ENCODE peak calls at places on chromosomes 16 and 17, in nine cellular contexts. One of them, this sample, is unnamed.

GRCh38 chr17:63439682-63440081 is 6.4 kb downstream of the CYB561 start:
- DNase-seq in T follicular helper cell: no peak
- DNase-seq in cardiac muscle cell: peak; percentile 76
- DNase-seq in heart right ventricle: no peak
- DNase-seq in putamen: no peak
- DNase-seq in NCI-H1092: no peak
- DNase-seq in suprapubic skin: no peak
- DNase-seq in ascending aorta: no peak
- DNase-seq in NCI-H748 treated with DMSO at 0.1 percent for 48 hours: no peak
- DNase-seq in this sample: no peak

GRCh38 chr16:4064950-4065352 is 51.3 kb downstream of the ADCY9 start:
- DNase-seq in suprapubic skin: no peak
- DNase-seq in ascending aorta: no peak
- DNase-seq in heart right ventricle: no peak
- DNase-seq in putamen: no peak
- DNase-seq in cardiac muscle cell: no peak
- DNase-seq in NCI-H1092: no peak
- DNase-seq in NCI-H748 treated with DMSO at 0.1 percent for 48 hours: no peak
- DNase-seq in T follicular helper cell: no peak
- DNase-seq in this sample: no peak

GRCh38 chr16:51870460-51870859 is 676.5 kb downstream of the TOX3 start:
- DNase-seq in NCI-H1092: no peak
- DNase-seq in NCI-H748 treated with DMSO at 0.1 percent for 48 hours: no peak
- DNase-seq in T follicular helper cell: no peak
- DNase-seq in cardiac muscle cell: no peak
- DNase-seq in putamen: no peak
- DNase-seq in suprapubic skin: no peak
- DNase-seq in ascending aorta: no peak
- DNase-seq in heart right ventricle: no peak
- DNase-seq in this sample: no peak

GRCh38 chr17:42120161-42121065 is 754 bp downstream of the KAT2A start:
- DNase-seq in NCI-H1092: no peak
- DNase-seq in T follicular helper cell: no peak
- DNase-seq in cardiac muscle cell: peak; percentile 21
- DNase-seq in putamen: no peak
- DNase-seq in NCI-H748 treated with DMSO at 0.1 percent for 48 hours: no peak
- DNase-seq in suprapubic skin: no peak
- DNase-seq in heart right ventricle: no peak
- DNase-seq in ascending aorta: no peak
- DNase-seq in this sample: peak; percentile 60

GRCh38 chr16:14372471-14372870 is 257.6 kb downstream of the PARN start:
- DNase-seq in heart right ventricle: no peak
- DNase-seq in NCI-H748 treated with DMSO at 0.1 percent for 48 hours: no peak
- DNase-seq in cardiac muscle cell: no peak
- DNase-seq in T follicular helper cell: no peak
- DNase-seq in ascending aorta: no peak
- DNase-seq in NCI-H1092: no peak
- DNase-seq in putamen: no peak
- DNase-seq in suprapubic skin: no peak
- DNase-seq in this sample: no peak

GRCh38 chr17:39261286-39261685 is 35.5 kb upstream of the STAC2 start:
- DNase-seq in putamen: no peak
- DNase-seq in T follicular helper cell: no peak
- DNase-seq in cardiac muscle cell: no peak
- DNase-seq in ascending aorta: no peak
- DNase-seq in NCI-H1092: no peak
- DNase-seq in suprapubic skin: no peak
- DNase-seq in NCI-H748 treated with DMSO at 0.1 percent for 48 hours: no peak
- DNase-seq in heart right ventricle: no peak
- DNase-seq in this sample: no peak

GRCh38 chr16:88422733-88423447 is 30.2 kb upstream of the ZFPM1 start:
- DNase-seq in heart right ventricle: no peak
- DNase-seq in T follicular helper cell: no peak
- DNase-seq in ascending aorta: no peak
- DNase-seq in suprapubic skin: no peak
- DNase-seq in putamen: no peak
- DNase-seq in NCI-H1092: no peak
- DNase-seq in NCI-H748 treated with DMSO at 0.1 percent for 48 hours: no peak
- DNase-seq in cardiac muscle cell: no peak
- DNase-seq in this sample: no peak

GRCh38 chr16:9441021-9441420 is 349.6 kb downstream of the HAPSTR1 start:
- DNase-seq in cardiac muscle cell: no peak
- DNase-seq in suprapubic skin: no peak
- DNase-seq in ascending aorta: no peak
- DNase-seq in NCI-H748 treated with DMSO at 0.1 percent for 48 hours: no peak
- DNase-seq in T follicular helper cell: no peak
- DNase-seq in putamen: no peak
- DNase-seq in heart right ventricle: no peak
- DNase-seq in NCI-H1092: no peak
- DNase-seq in this sample: no peak

GRCh38 chr16:85089485-85089884 is 22.8 kb downstream of the CIBAR2 start:
- DNase-seq in T follicular helper cell: no peak
- DNase-seq in NCI-H1092: no peak
- DNase-seq in cardiac muscle cell: peak; percentile 70
- DNase-seq in putamen: no peak
- DNase-seq in NCI-H748 treated with DMSO at 0.1 percent for 48 hours: no peak
- DNase-seq in heart right ventricle: no peak
- DNase-seq in ascending aorta: no peak
- DNase-seq in suprapubic skin: no peak
- DNase-seq in this sample: no peak

GRCh38 chr17:53934931-53935330 is 112.2 kb downstream of the KIF2B start:
- DNase-seq in NCI-H748 treated with DMSO at 0.1 percent for 48 hours: no peak
- DNase-seq in suprapubic skin: no peak
- DNase-seq in NCI-H1092: no peak
- DNase-seq in T follicular helper cell: no peak
- DNase-seq in cardiac muscle cell: no peak
- DNase-seq in heart right ventricle: no peak
- DNase-seq in ascending aorta: no peak
- DNase-seq in putamen: no peak
- DNase-seq in this sample: no peak

GRCh38 chr16:81185416-81185815 is 53.1 kb upstream of the BCO1 start:
- DNase-seq in NCI-H1092: no peak
- DNase-seq in putamen: peak; percentile 45
- DNase-seq in cardiac muscle cell: no peak
- DNase-seq in suprapubic skin: no peak
- DNase-seq in T follicular helper cell: no peak
- DNase-seq in NCI-H748 treated with DMSO at 0.1 percent for 48 hours: no peak
- DNase-seq in heart right ventricle: no peak
- DNase-seq in ascending aorta: no peak
- DNase-seq in this sample: no peak

GRCh38 chr16:50696126-50696525 is 2.7 kb downstream of the NOD2 start:
- DNase-seq in putamen: no peak
- DNase-seq in T follicular helper cell: no peak
- DNase-seq in cardiac muscle cell: no peak
- DNase-seq in NCI-H1092: no peak
- DNase-seq in suprapubic skin: no peak
- DNase-seq in ascending aorta: no peak
- DNase-seq in NCI-H748 treated with DMSO at 0.1 percent for 48 hours: no peak
- DNase-seq in heart right ventricle: no peak
- DNase-seq in this sample: no peak

GRCh38 chr17:50096092-50096491 is 941 bp downstream of the PDK2 start:
- DNase-seq in suprapubic skin: no peak
- DNase-seq in cardiac muscle cell: no peak
- DNase-seq in NCI-H748 treated with DMSO at 0.1 percent for 48 hours: no peak
- DNase-seq in putamen: no peak
- DNase-seq in NCI-H1092: no peak
- DNase-seq in ascending aorta: no peak
- DNase-seq in T follicular helper cell: no peak
- DNase-seq in heart right ventricle: no peak
- DNase-seq in this sample: peak; percentile 49